ENCODE peak calls at places on chromosomes 7 and 10, in seven cellular contexts. N, Q, W, R, X, E and G are unnamed samples.
A peak's percentile ranks its signal among the peaks of the same experiment; 100 is the strongest.

GRCh38 chr7:132009778-132010177 is 453.4 kb upstream of the PODXL start:
- DNase-seq in E (no peak), Q (no peak), R (no peak), W (no peak), X (no peak), N (no peak), G (no peak)

GRCh38 chr7:28151965-28152364 is 28.6 kb downstream of the JAZF1 start:
- DNase-seq in N (no peak), Q (no peak), E (no peak), R (no peak), W (peak; percentile 47), X (peak; percentile 20), G (no peak)

GRCh38 chr7:585229-585711 is 65.6 kb upstream of the PDGFA start:
- DNase-seq in E (no peak), W (peak; percentile 18), N (no peak), R (no peak), X (no peak), Q (no peak), G (no peak)

GRCh38 chr7:86647340-86648094 is 3.8 kb downstream of the GRM3 start:
- DNase-seq in W (no peak), N (no peak), Q (no peak), E (no peak), R (no peak), X (no peak), G (no peak)

GRCh38 chr7:30752979-30753378 is 1.0 kb downstream of the INMT start:
- DNase-seq in E (no peak), Q (no peak), R (no peak), N (no peak), W (no peak), X (no peak), G (no peak)

GRCh38 chr7:80463272-80463920 is 48.5 kb downstream of the GNAT3 start:
- DNase-seq in N (no peak), W (no peak), X (no peak), Q (no peak), R (no peak), E (no peak), G (no peak)

GRCh38 chr10:131127610-131128009 is 183.9 kb downstream of the TCERG1L start:
- DNase-seq in N (no peak), E (no peak), Q (no peak), X (no peak), R (no peak), W (no peak), G (no peak)

GRCh38 chr7:113731571-113731970 is 187.2 kb downstream of the PPP1R3A start:
- DNase-seq in X (no peak), R (no peak), Q (no peak), E (no peak), W (no peak), N (no peak), G (no peak)

GRCh38 chr7:786472-787255 is 45.6 kb upstream of the SUN1 start:
- DNase-seq in W (peak; percentile 68), E (no peak), Q (peak; percentile 70), X (peak; percentile 55), N (peak; percentile 18), R (peak; percentile 19), G (peak; percentile 76)

GRCh38 chr7:26662646-26663045 is 201.7 kb downstream of the SKAP2 start:
- DNase-seq in X (no peak), E (no peak), R (no peak), Q (no peak), W (no peak), N (no peak), G (no peak)

GRCh38 chr10:50674469-50675254 is 50.9 kb upstream of the SGMS1 start:
- DNase-seq in Q (no peak), R (no peak), N (no peak), W (no peak), E (no peak), X (no peak), G (no peak)

GRCh38 chr7:134533288-134533771 is 6.0 kb downstream of the AKR1B10 start:
- DNase-seq in X (no peak), E (no peak), R (no peak), N (no peak), Q (no peak), W (no peak), G (no peak)

GRCh38 chr10:86579883-86580548 is 58.4 kb upstream of the WAPL start:
- DNase-seq in E (no peak), Q (no peak), X (no peak), N (no peak), W (no peak), R (no peak), G (no peak)

GRCh38 chr7:112072541-112073245 is 133.5 kb downstream of the DOCK4 start:
- DNase-seq in R (no peak), E (no peak), W (peak; percentile 11), N (no peak), Q (no peak), X (no peak), G (no peak)

GRCh38 chr10:69757553-69758309 is 44.0 kb upstream of the COL13A1 start:
- DNase-seq in R (peak; percentile 51), E (no peak), N (no peak), Q (no peak), W (no peak), X (peak; percentile 37), G (no peak)

GRCh38 chr7:74441801-74442200 is 11.9 kb upstream of the GTF2IRD1 start:
- DNase-seq in W (no peak), X (no peak), N (no peak), E (no peak), Q (no peak), R (no peak), G (no peak)

GRCh38 chr10:122142652-122143237 is 128.4 kb upstream of the BTBD16 start:
- DNase-seq in W (no peak), X (no peak), E (no peak), R (no peak), Q (peak; percentile 81), N (no peak), G (peak; percentile 87)

GRCh38 chr7:1746491-1746975 is 76.5 kb downstream of the ELFN1 start:
- DNase-seq in Q (no peak), X (no peak), E (no peak), R (no peak), N (no peak), W (no peak), G (no peak)